ENCODE peak calls at places on chromosomes 5 and 9, in four cellular contexts. H is IMR-90, C is mesenchymal stem cell, J is H9. U is an unnamed sample.

GRCh38 chr5:147949711-147950573 is 43.6 kb upstream of the C5orf46 start:
- DNase-seq in H (peak; percentile 39), C (peak; percentile 65), J (no peak), U (peak; percentile 18)

GRCh38 chr5:43981556-43981955 is 378.6 kb downstream of the NNT start:
- DNase-seq in J (no peak), H (no peak), C (no peak), U (no peak)

GRCh38 chr5:35373196-35373696 is 143.0 kb upstream of the PRLR start:
- DNase-seq in J (no peak), H (no peak), C (no peak), U (no peak)

GRCh38 chr5:54259090-54259489 is 51.3 kb downstream of the ARL15 start:
- DNase-seq in C (peak; percentile 44), J (no peak), H (peak; percentile 67), U (no peak)

GRCh38 chr5:147452137-147452838 is 57.6 kb downstream of the DPYSL3 start:
- DNase-seq in C (no peak), H (no peak), J (peak; percentile 82), U (no peak)

GRCh38 chr5:60677831-60678664 is 21.9 kb downstream of the DEPDC1B start:
- DNase-seq in J (no peak), H (peak; percentile 58), C (peak; percentile 66), U (no peak)

GRCh38 chr5:54518146-54519082 is 855 bp downstream of the SNX18 start:
- DNase-seq in C (peak; percentile 58), J (peak; percentile 46), H (peak; percentile 49), U (no peak)

GRCh38 chr9:36207016-36207415 is 16.3 kb downstream of the CLTA start:
- DNase-seq in J (no peak), H (peak; percentile 63), C (peak; percentile 44), U (no peak)

GRCh38 chr5:112183103-112183634 is 235.9 kb downstream of the EPB41L4A start:
- DNase-seq in H (no peak), C (no peak), J (no peak), U (peak; percentile 38)

GRCh38 chr5:10595678-10596309 is 31.9 kb downstream of the ANKRD33B start:
- DNase-seq in H (peak; percentile 92), C (peak; percentile 90), J (no peak), U (no peak)

GRCh38 chr5:111530298-111530740 is 18.0 kb upstream of the STARD4 start:
- DNase-seq in J (peak; percentile 33), C (peak; percentile 86), H (peak; percentile 41), U (no peak)

GRCh38 chr5:143738415-143739401 is 73.3 kb upstream of the HMHB1 start:
- DNase-seq in J (no peak), C (no peak), H (peak; percentile 46), U (no peak)

GRCh38 chr5:150117945-150118560 is 31.7 kb upstream of the CSF1R start:
- DNase-seq in C (no peak), J (peak; percentile 16), H (no peak), U (no peak)
- H3K14ac ChIP-seq in C (no peak overlapping the region), J (no peak overlapping the region), H (no peak overlapping the region), U (no peak overlapping the region)

DNA sequence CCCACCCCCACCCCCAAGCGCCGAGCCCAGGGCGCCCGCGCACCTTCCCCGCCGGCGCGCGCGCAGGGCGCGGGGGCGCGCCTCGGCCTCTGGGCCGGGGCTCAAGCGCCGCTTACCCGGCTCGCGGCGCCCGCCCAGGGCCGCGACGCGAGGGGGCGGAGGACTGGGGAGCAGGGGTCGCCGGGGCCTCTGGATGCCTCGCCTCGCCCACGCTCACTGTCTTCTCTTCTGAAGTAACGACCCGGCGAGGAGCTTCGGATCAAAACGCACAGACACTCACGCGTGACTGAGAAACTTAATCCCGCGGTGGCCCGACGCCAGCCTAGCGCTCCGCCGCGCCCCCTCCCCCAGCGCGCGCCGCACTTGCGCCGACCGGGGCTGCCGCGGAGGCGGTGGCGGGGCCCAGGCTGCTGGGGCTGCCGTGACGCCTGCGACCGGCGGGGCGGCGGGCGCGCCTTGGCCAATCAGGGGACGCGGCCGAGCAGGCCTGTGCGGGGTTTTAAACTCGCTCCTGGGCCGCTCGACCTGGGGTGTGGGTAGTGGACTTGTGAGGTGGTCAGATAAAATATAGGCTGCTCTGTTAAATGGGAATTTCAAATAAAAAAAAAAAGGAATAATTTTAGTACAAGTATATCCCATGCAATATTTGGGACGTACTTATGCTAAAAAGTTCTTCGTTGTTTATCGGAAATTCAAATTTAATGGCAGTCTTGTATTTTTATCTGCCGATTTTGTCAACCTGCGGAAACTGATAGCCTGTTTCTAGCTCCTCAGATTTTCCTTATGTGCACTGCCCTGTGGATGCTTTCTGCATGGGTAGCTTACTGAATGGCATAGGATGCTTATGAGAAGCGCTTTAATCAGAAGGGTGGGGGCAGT is at the start of gene MPDZ:
- DNase-seq in H (peak; percentile 66), J (peak; percentile 79), C (peak; percentile 81), U (peak; percentile 70)
- H3K4ac ChIP-seq in H (peak within 1 kb of the TSS; percentile 90), J (no peak within 1 kb of the TSS), C (peak within 1 kb of the TSS; percentile 99), U (no peak within 1 kb of the TSS)

GRCh38 chr5:14581333-14581890 is at the start of gene OTULINL:
- DNase-seq in H (peak; percentile 47), C (peak; percentile 84), J (peak; percentile 91), U (peak; percentile 91)
- H3K14ac ChIP-seq in H (no peak within 1 kb of the TSS), C (no peak within 1 kb of the TSS), J (no peak within 1 kb of the TSS), U (no peak within 1 kb of the TSS)

GRCh38 chr9:113426701-113427100 is 16.2 kb downstream of the C9orf43 start:
- DNase-seq in C (no peak), J (no peak), H (no peak), U (no peak)
- H3K4ac ChIP-seq in C (no peak overlapping the region), J (no peak overlapping the region), H (no peak overlapping the region), U (no peak overlapping the region)